ENCODE peak calls at places on chromosome X, in ten cellular contexts. O is spleen; B is SJSA1; R is thoracic aorta; U is uterus; Q is mammary epithelial cell; K is SK-N-MC; L is right lobe of liver; H is CD4-positive, CD25-positive, alpha-beta regulatory T cell; D is lower lobe of right lung. T is an unnamed sample. For H3K36me3, the result is how much of the 10 kb centered on the place peaks cover.

GRCh38 chrX:7147978-7148824 is at the start of gene PUDP:
- DNase-seq in L (peak), U (peak), K (no peak), O (peak), H (peak), B (peak), Q (peak), D (peak), R (peak), T (peak)

GRCh38 chrX:41922694-41923171 is 621 bp downstream of the CASK start:
- DNase-seq in H (peak), B (peak), U (peak), O (peak), Q (peak), L (peak), R (no peak), D (peak), K (no peak), T (no peak)

GRCh38 chrX:11781133-11781532 is 23.1 kb downstream of the MSL3 start:
- DNase-seq in B (no peak), U (no peak), D (no peak), H (no peak), Q (no peak), L (no peak), K (no peak), R (no peak), O (no peak), T (no peak)

GRCh38 chrX:7444967-7445366 is 297.0 kb upstream of the PUDP start:
- DNase-seq in B (no peak), K (no peak), H (no peak), D (no peak), R (no peak), Q (peak), U (no peak), L (no peak), O (no peak), T (no peak)

GRCh38 chrX:2652106-2652505 is 39.0 kb upstream of the CD99 start:
- DNase-seq in K (no peak), Q (no peak), U (no peak), D (no peak), O (no peak), H (no peak), R (no peak), B (no peak), L (no peak), T (no peak)

GRCh38 chrX:13283968-13284914 is 35.6 kb downstream of the ATXN3L start:
- DNase-seq in D (no peak), U (no peak), Q (peak), R (no peak), L (no peak), O (no peak), B (peak), K (no peak), H (no peak), T (no peak)

GRCh38 chrX:115949900-115950822 is 220.4 kb upstream of the AGTR2 start:
- DNase-seq in R (no peak), B (no peak), L (no peak), Q (peak), D (no peak), H (no peak), K (no peak), O (peak), U (peak), T (no peak)

GRCh38 chrX:118212817-118213183 is 96.2 kb upstream of the KLHL13 start:
- DNase-seq in D (no peak), K (no peak), U (no peak), H (no peak), L (no peak), Q (no peak), B (no peak), O (no peak), R (no peak), T (no peak)

GRCh38 chrX:21975827-21976226 is 35.3 kb downstream of the SMS start:
- DNase-seq in L (no peak), K (no peak), O (no peak), Q (peak), R (no peak), D (no peak), U (no peak), B (peak), H (no peak), T (no peak)

GRCh38 chrX:39953879-39954278 is 143.9 kb downstream of the BCOR start:
- DNase-seq in K (no peak), H (no peak), Q (peak), O (no peak), B (peak), L (peak), D (peak), R (peak), U (no peak), T (peak)

GRCh38 chrX:155334486-155335316 is at the start of gene CLIC2:
- DNase-seq in D (peak), H (no peak), R (no peak), L (no peak), K (peak), Q (peak), B (no peak), O (no peak), U (peak), T (peak)

GRCh38 chrX:153725039-153725831 is 579 bp downstream of the ABCD1 start:
- DNase-seq in H (peak), U (no peak), Q (no peak), O (peak), L (peak), K (no peak), R (no peak), D (no peak), B (no peak), T (no peak)

GRCh38 chrX:40644821-40645358 is 2.5 kb downstream of the CXorf38 start:
- DNase-seq in H (peak), Q (peak), R (peak), D (peak), U (peak), B (peak), O (peak), K (no peak), L (peak), T (peak)

GRCh38 chrX:97074400-97074799 is 190.7 kb downstream of the RPA4 start:
- DNase-seq in Q (no peak), D (no peak), L (no peak), K (no peak), H (no peak), B (no peak), R (no peak), U (no peak), O (no peak), T (no peak)

GRCh38 chrX:120356084-120356483 is 5.8 kb upstream of the ATP1B4 start:
- DNase-seq in U (no peak), K (no peak), O (no peak), R (no peak), L (no peak), H (no peak), D (no peak), B (no peak), Q (no peak), T (no peak)

GRCh38 chrX:30219372-30219771 is 4.0 kb downstream of the MAGEB2 start:
- DNase-seq in L (no peak), O (no peak), Q (no peak), D (no peak), K (no peak), U (no peak), H (no peak), B (no peak), R (no peak), T (no peak)

GRCh38 chrX:24148118-24148517 is 1.4 kb upstream of the ZFX start:
- DNase-seq in K (no peak), B (no peak), O (no peak), R (no peak), D (no peak), L (no peak), Q (no peak), H (no peak), U (no peak), T (no peak)

GRCh38 chrX:71629467-71629866 is 11.2 kb upstream of the CXCR3 start:
- DNase-seq in B (no peak), U (no peak), O (peak), K (no peak), Q (no peak), R (no peak), H (no peak), L (no peak), D (no peak), T (no peak)

GRCh38 chrX:130834149-130834548 is 68.9 kb downstream of the ENOX2 start:
- DNase-seq in B (no peak), D (no peak), Q (no peak), H (no peak), L (no peak), K (no peak), R (no peak), U (no peak), O (no peak), T (no peak)

GRCh38 chrX:154353172-154353843 is 21.1 kb downstream of the FLNA start:
- DNase-seq in B (no peak), R (no peak), U (no peak), H (no peak), D (no peak), L (no peak), Q (no peak), K (no peak), O (no peak), T (no peak)

GRCh38 chrX:79078114-79078513 is 66.4 kb upstream of the GPR174 start:
- DNase-seq in B (no peak), Q (no peak), H (no peak), U (no peak), L (no peak), K (no peak), O (no peak), D (no peak), R (no peak), T (no peak)

GRCh38 chrX:74602142-74602541 is 12.3 kb downstream of the RLIM start:
- DNase-seq in H (no peak), K (no peak), R (no peak), B (no peak), L (no peak), U (no peak), O (no peak), Q (no peak), D (no peak), T (no peak)
- H3K36me3 ChIP-seq in H (under half), K (half or more), R (under half), B (under half), L (under half), U (under half), O (under half), Q (under half), D (under half), T (under half)

GRCh38 chrX:63738696-63739095 is 46.3 kb downstream of the ARHGEF9 start:
- DNase-seq in Q (no peak), L (no peak), K (no peak), H (no peak), R (no peak), B (no peak), U (no peak), D (no peak), O (no peak), T (no peak)
- H3K27ac ChIP-seq in Q (no peak), L (no peak), K (no peak), H (no peak), R (no peak), B (no peak), U (no peak), D (no peak), O (no peak), T (no peak)

GRCh38 chrX:116961872-116962582 is 499.3 kb upstream of the CT83 start:
- DNase-seq in K (peak), U (no peak), O (no peak), R (no peak), D (no peak), B (no peak), H (no peak), L (no peak), Q (peak), T (no peak)
- H3K36me3 ChIP-seq in K (under half), U (under half), O (under half), R (under half), D (under half), B (under half), H (under half), L (under half), Q (under half), T (under half)

DNA sequence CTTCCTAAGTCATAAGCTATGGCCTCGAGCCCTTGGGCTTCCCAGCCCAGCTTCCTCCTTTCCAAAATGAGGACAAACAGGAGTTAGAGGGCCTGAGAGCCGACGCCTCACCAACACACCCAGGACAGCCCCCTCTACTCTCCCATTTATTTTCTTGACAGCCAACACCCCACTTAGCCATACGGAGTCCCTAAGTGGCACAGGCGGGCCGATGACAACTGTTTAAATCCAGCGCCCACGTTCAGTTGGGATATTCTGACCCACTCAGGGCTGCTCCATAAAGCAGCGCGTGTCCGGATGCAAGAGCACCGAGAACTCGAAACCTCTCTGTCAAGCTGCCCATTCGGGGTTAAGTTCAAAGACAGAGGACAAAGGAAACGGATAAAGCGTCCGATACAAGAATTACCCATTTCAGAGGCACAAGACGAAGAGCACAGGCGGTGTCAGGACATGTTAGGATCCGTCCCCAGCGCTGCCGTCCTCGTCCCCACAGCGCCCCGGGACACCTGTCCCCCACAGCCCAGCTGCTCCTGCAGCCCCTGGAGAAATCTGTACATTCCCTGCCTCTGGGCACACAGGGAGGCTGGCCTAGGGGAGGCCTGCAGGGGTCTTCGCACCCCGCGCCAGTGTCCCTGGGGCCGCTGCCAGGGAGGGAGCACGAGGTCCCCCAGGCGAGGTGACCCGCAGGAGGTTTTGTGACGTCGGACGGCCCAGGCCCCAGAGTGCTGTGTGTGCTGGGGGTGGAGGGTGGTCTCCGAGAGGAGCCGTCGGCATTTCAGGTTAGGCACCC is 1.2 kb downstream of the PRKX start:
- DNase-seq in H (no peak), O (peak), Q (peak), D (no peak), U (no peak), K (no peak), B (no peak), L (no peak), R (no peak), T (peak)
- H3K27ac ChIP-seq in H (peak), O (peak), Q (peak), D (peak), U (peak), K (no peak), B (no peak), L (no peak), R (no peak), T (peak)

T was measured in tibial nerve.